ENCODE peak calls at places on chromosomes 1 and 21, in four cellular contexts. M is hepatocyte; O is CD8-positive, alpha-beta T cell; R is uterus. Z is an unnamed sample. For H3K9me3 and H3K36me3, the result is how much of the 10 kb centered on the place peaks cover.

GRCh38 chr21:19031956-19032355 is 628.4 kb upstream of the TMPRSS15 start:
- DNase-seq in R (no peak), M (no peak), O (no peak), Z (no peak)

GRCh38 chr1:201061049-201061448 is 37.5 kb upstream of the KIF21B start:
- DNase-seq in O (no peak), M (no peak), R (no peak), Z (no peak)

GRCh38 chr1:159821171-159821867 is 5.4 kb upstream of the SLAMF8 start:
- DNase-seq in O (no peak), R (no peak), M (no peak), Z (no peak)

GRCh38 chr1:217717959-217718358 is 86.8 kb downstream of the SPATA17 start:
- DNase-seq in R (no peak), M (no peak), O (no peak), Z (no peak)

GRCh38 chr1:182389619-182390047 is 2.0 kb downstream of the GLUL start:
- DNase-seq in R (no peak), O (no peak), M (no peak), Z (peak)

GRCh38 chr1:26350701-26351590 is 3.0 kb downstream of the CRYBG2 start:
- DNase-seq in R (no peak), M (peak), O (no peak), Z (no peak)

GRCh38 chr1:119768778-119769177 is at the start of gene HMGCS2:
- DNase-seq in O (no peak), M (peak), R (no peak), Z (no peak)

GRCh38 chr1:156692958-156693857 is 12.2 kb downstream of the CRABP2 start:
- DNase-seq in R (no peak), M (peak), O (no peak), Z (no peak)

GRCh38 chr1:6724517-6725141 is 23.0 kb upstream of the DNAJC11 start:
- DNase-seq in R (no peak), O (no peak), M (peak), Z (no peak)

GRCh38 chr1:74933500-74933899 is 200.5 kb downstream of the TYW3 start:
- DNase-seq in M (no peak), R (no peak), O (no peak), Z (no peak)

GRCh38 chr1:11898831-11899467 is 27.3 kb downstream of the KIAA2013 start:
- DNase-seq in O (no peak), M (peak), R (no peak), Z (no peak)

GRCh38 chr1:90996742-90997413 is 25.0 kb downstream of the ZNF644 start:
- DNase-seq in O (no peak), M (no peak), R (no peak), Z (no peak)

GRCh38 chr1:111197598-111198289 is 2.7 kb downstream of the DENND2D start:
- DNase-seq in R (no peak), M (no peak), O (peak), Z (no peak)

GRCh38 chr1:207034998-207035397 is 2.4 kb upstream of the C1orf116 start:
- DNase-seq in O (no peak), M (peak), R (no peak), Z (no peak)

GRCh38 chr1:85447000-85447943 is 17.7 kb downstream of the DDAH1 start:
- DNase-seq in O (no peak), M (no peak), R (no peak), Z (no peak)

GRCh38 chr1:185499986-185500626 is 183.1 kb upstream of the IVNS1ABP start:
- DNase-seq in O (no peak), M (no peak), R (no peak), Z (no peak)

GRCh38 chr1:162904579-162904978 is 43.6 kb upstream of the CCDC190 start:
- DNase-seq in M (no peak), O (no peak), R (no peak), Z (no peak)

GRCh38 chr1:97464305-97464704 is 456.5 kb downstream of the DPYD start:
- DNase-seq in R (no peak), M (no peak), O (no peak), Z (no peak)

GRCh38 chr1:115726570-115726969 is 41.9 kb downstream of the CASQ2 start:
- DNase-seq in O (no peak), M (no peak), R (no peak), Z (no peak)

GRCh38 chr1:115280073-115280472 is 58.0 kb downstream of the NGF start:
- DNase-seq in R (peak), O (no peak), M (no peak), Z (no peak)

GRCh38 chr1:53214541-53214940 is 5.9 kb downstream of the CZIB start:
- DNase-seq in R (no peak), O (no peak), M (no peak), Z (no peak)

GRCh38 chr1:26831546-26832248 is 5.2 kb downstream of the ZDHHC18 start:
- DNase-seq in O (no peak), R (no peak), M (peak), Z (no peak)

GRCh38 chr1:232628335-232629214 is 1.4 kb downstream of the SIPA1L2 start:
- DNase-seq in M (peak), R (no peak), O (no peak), Z (no peak)

GRCh38 chr1:59146651-59147358 is 150.1 kb upstream of the FGGY start:
- DNase-seq in O (peak), M (peak), R (peak), Z (peak)

GRCh38 chr1:228154685-228155571 is 5.2 kb downstream of the GJC2 start:
- DNase-seq in O (no peak), M (no peak), R (peak), Z (peak)

GRCh38 chr1:195450794-195451193 is 1157.4 kb downstream of the KCNT2 start:
- DNase-seq in R (no peak), M (no peak), O (no peak), Z (no peak)

GRCh38 chr1:107877749-107878148 is 87.2 kb downstream of the VAV3 start:
- DNase-seq in R (no peak), O (no peak), M (no peak), Z (no peak)

GRCh38 chr1:46415514-46415913 is 21.4 kb downstream of the FAAH start:
- DNase-seq in O (no peak), M (no peak), R (no peak), Z (no peak)

GRCh38 chr1:108747898-108748297 is 1.4 kb downstream of the STXBP3 start:
- DNase-seq in M (no peak), O (no peak), R (no peak), Z (no peak)

GRCh38 chr1:54070549-54070915 is 17.1 kb downstream of the TCEANC2 start:
- DNase-seq in O (no peak), M (no peak), R (no peak), Z (no peak)

GRCh38 chr1:28195780-28196179 is 19.3 kb upstream of the PTAFR start:
- DNase-seq in O (no peak), M (no peak), R (no peak), Z (no peak)

GRCh38 chr21:27423906-27424595 is 457.2 kb upstream of the ADAMTS5 start:
- DNase-seq in O (no peak), R (no peak), M (peak), Z (no peak)

GRCh38 chr1:37905624-37906196 is 41.1 kb downstream of the INPP5B start:
- DNase-seq in M (no peak), R (no peak), O (no peak), Z (no peak)

GRCh38 chr1:153324912-153325311 is 12.2 kb upstream of the PGLYRP3 start:
- DNase-seq in R (no peak), M (no peak), O (no peak), Z (no peak)

DNA sequence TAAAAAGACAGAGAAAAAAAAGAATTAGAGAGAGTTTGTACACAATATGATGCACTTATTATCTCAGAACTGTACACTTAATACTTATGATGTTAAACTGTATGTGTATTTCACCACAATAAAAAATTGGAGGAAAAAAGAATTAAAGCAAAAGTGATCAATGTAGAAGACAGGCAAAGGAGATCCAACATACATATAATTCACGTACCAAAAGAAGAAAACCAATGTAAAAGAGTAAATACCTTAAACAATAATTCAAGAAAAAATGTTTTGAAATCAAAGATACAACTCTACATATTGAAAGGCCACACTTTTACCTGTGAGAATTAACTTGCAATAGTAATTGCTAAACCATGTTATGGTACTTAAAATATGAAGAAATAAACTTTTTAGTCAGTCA is 9.8 kb upstream of the PGLYRP3 start:
- DNase-seq in O (no peak), M (no peak), R (no peak), Z (no peak)
- H3K9me3 ChIP-seq in O (under half), M (under half), R (under half), Z (under half)

GRCh38 chr1:229432116-229432461 is 1.8 kb downstream of the ACTA1 start:
- DNase-seq in M (no peak), R (no peak), O (no peak), Z (no peak)
- H3K4me3 ChIP-seq in M (no peak), R (no peak), O (peak), Z (no peak)

DNA sequence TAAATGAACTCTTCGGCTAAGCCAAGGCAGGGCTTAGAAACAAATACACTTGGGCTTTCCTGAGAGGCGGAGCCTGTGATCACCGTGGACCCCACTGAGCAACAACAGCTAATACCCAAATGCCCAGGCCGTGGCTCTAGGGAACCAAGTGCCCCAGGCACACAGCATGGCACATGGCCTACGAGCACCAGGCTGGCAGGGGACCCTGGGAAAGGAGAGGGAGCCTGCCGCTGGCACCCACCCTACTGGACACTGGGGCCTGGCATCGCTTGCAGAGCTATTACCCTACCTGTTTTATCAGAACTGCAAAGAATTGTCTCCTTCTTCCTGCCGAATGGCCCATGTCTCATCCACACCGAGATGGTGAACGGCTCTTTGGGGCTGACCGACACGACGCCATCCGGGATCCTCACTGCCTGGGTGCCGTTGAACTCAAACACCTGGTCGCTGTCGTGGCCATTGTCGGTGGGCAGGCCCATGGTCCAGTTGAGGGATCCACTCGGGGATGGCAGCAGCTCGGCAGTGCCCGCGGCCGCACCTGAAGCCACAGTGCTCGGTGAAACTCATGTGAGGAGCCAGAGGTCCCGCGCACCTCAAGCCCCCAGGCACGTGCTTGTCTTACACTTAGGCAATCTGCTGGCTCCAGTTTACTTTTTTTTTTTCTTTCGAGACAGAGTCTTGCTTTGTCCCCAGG is 79.5 kb downstream of the CLSTN1 start:
- DNase-seq in R (no peak), O (no peak), M (no peak), Z (no peak)
- H3K36me3 ChIP-seq in R (under half), O (under half), M (under half), Z (under half)

GRCh38 chr1:87953109-87953508 is 624.4 kb downstream of the LMO4 start:
- DNase-seq in R (no peak), M (no peak), O (no peak), Z (no peak)
- H3K9me3 ChIP-seq in R (under half), M (under half), O (under half), Z (under half)

DNA sequence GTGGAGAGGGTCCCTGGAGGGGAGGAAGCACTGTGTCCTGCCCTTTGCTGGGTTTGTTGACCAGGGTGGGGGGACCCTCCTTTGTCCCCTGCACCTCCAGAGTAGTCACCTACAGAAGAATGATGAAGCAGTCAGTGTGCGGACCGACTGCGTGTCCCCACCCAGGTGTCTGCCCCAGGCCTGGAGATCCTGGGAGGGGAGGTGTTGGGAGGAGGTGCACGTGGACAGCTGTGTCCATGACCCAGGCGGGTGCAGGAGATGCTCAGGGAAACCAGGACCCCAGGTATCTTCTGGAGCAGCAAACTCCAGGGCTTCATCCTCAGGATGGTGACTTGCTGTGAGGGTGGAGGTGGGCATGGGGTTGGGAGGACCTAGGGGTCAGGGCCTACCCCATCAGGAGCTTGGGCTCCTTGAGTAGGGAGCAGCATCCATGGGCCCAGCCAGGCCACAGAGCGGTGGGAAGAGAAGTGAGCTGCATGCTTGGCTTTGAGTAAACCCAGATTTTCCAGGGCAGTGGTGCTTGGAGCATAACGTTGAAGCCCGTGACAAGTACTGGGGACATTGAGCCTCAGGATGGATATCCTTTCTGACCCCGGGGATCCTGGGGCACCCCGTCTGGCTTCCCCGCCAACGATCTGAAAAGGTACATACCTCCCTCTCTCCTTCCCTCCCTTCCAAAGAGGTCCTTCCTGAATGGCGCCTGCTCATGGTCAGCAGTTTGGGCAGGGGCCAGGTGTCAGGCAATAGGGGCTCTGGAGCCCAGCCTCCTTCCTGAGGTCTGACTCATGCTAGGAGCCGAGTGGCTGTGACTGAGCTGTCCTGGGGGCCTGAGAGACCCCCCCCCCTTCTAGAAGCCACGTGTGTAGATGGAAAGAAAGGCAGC is 13.7 kb downstream of the ACTRT2 start:
- DNase-seq in O (no peak), M (no peak), R (no peak), Z (peak)
- H3K4me3 ChIP-seq in O (no peak), M (no peak), R (no peak), Z (no peak)